ENCODE peak calls at places on chromosomes 1 and 21, in eight cellular contexts. A, N, Z, J, E, F, T and H are unnamed samples. For H3K4me1 and H3K27me3, the result is how much of the 10 kb centered on the place peaks cover.

GRCh38 chr1:100517517-100517916 is 20.4 kb upstream of the GPR88 start:
- ATAC-seq in F (no peak), E (no peak), Z (no peak), A (no peak), T (no peak), J (no peak), N (no peak), H (no peak)

GRCh38 chr1:45687753-45688737 is at the start of gene TMEM69:
- ATAC-seq in Z (peak), F (peak), N (peak), J (peak), T (peak), E (peak), A (peak), H (peak)

GRCh38 chr1:10538608-10539355 is 64.0 kb downstream of the PEX14 start:
- ATAC-seq in A (no peak), E (peak), N (peak), F (no peak), T (no peak), Z (no peak), J (no peak), H (no peak)

GRCh38 chr21:42799948-42800347 is 79.4 kb downstream of the WDR4 start:
- ATAC-seq in F (no peak), J (no peak), N (peak), A (no peak), E (no peak), T (peak), Z (no peak), H (no peak)

GRCh38 chr1:166905930-166906329 is 29.9 kb upstream of the TADA1 start:
- ATAC-seq in T (no peak), Z (no peak), E (no peak), J (no peak), F (no peak), A (no peak), N (no peak), H (no peak)

GRCh38 chr1:55329091-55329490 is 113.9 kb upstream of the USP24 start:
- ATAC-seq in E (peak), Z (no peak), J (no peak), F (no peak), A (no peak), T (no peak), N (no peak), H (no peak)

GRCh38 chr1:57520743-57521142 is 96.9 kb upstream of the DAB1 start:
- ATAC-seq in Z (no peak), J (no peak), E (peak), T (no peak), F (no peak), N (no peak), A (no peak), H (no peak)

GRCh38 chr1:76023669-76024407 is 50.7 kb upstream of the ST6GALNAC3 start:
- ATAC-seq in E (no peak), A (no peak), J (no peak), Z (no peak), T (peak), F (no peak), N (no peak), H (no peak)

GRCh38 chr1:175220853-175221547 is 28.4 kb upstream of the KIAA0040 start:
- ATAC-seq in J (no peak), N (peak), A (no peak), T (no peak), E (peak), Z (no peak), F (peak), H (no peak)

GRCh38 chr1:59593798-59594790 is 220.7 kb upstream of the HOOK1 start:
- ATAC-seq in F (no peak), Z (peak), E (no peak), A (no peak), T (no peak), J (no peak), N (no peak), H (no peak)

GRCh38 chr1:41678141-41678878 is 193.8 kb upstream of the EDN2 start:
- ATAC-seq in E (no peak), F (no peak), J (no peak), T (peak), Z (no peak), N (no peak), A (no peak), H (peak)

GRCh38 chr1:61926597-61926996 is 184.3 kb downstream of the PATJ start:
- ATAC-seq in F (no peak), T (no peak), A (no peak), E (no peak), Z (no peak), J (no peak), N (no peak), H (no peak)

GRCh38 chr21:39881661-39882060 is 14.4 kb downstream of the PCP4 start:
- ATAC-seq in E (no peak), Z (no peak), J (no peak), N (no peak), A (no peak), F (no peak), T (no peak), H (no peak)

GRCh38 chr1:207867136-207868081 is 43.5 kb downstream of the CD34 start:
- ATAC-seq in J (no peak), A (no peak), Z (no peak), N (no peak), E (no peak), F (peak), T (peak), H (no peak)

GRCh38 chr1:78348526-78349284 is 142.1 kb upstream of the PTGFR start:
- ATAC-seq in J (no peak), T (no peak), Z (no peak), F (no peak), E (no peak), N (no peak), A (no peak), H (no peak)

GRCh38 chr1:239951518-239952130 is 140.1 kb upstream of the FMN2 start:
- ATAC-seq in F (no peak), E (peak), N (peak), Z (no peak), A (no peak), J (peak), T (peak), H (no peak)

GRCh38 chr1:209650454-209650853 is 1.8 kb downstream of the LAMB3 start:
- ATAC-seq in E (no peak), N (no peak), F (no peak), T (no peak), Z (no peak), A (no peak), J (no peak), H (no peak)

GRCh38 chr1:170881268-170882265 is 53.8 kb upstream of the MROH9 start:
- ATAC-seq in E (no peak), F (no peak), A (peak), N (no peak), T (peak), Z (peak), J (no peak), H (no peak)

GRCh38 chr1:111955755-111956154 is 33.7 kb downstream of the KCND3 start:
- ATAC-seq in N (no peak), T (no peak), E (no peak), A (no peak), F (no peak), Z (no peak), J (no peak), H (no peak)

GRCh38 chr1:100359139-100359538 is 6.8 kb downstream of the CDC14A start:
- ATAC-seq in A (no peak), T (peak), F (peak), E (no peak), N (no peak), J (no peak), Z (no peak), H (no peak)

GRCh38 chr1:25991937-25992688 is 5.8 kb downstream of the PAFAH2 start:
- ATAC-seq in N (no peak), A (peak), J (no peak), F (no peak), E (no peak), Z (no peak), T (no peak), H (no peak)

GRCh38 chr1:228697209-228698016 is 37.9 kb upstream of the RHOU start:
- ATAC-seq in T (no peak), J (no peak), F (no peak), A (no peak), Z (peak), N (no peak), E (no peak), H (peak)

GRCh38 chr1:228687562-228687961 is 47.7 kb upstream of the RHOU start:
- ATAC-seq in F (no peak), E (no peak), J (no peak), T (no peak), N (no peak), Z (no peak), A (no peak), H (no peak)

GRCh38 chr1:228689255-228689654 is 46.0 kb upstream of the RHOU start:
- ATAC-seq in F (no peak), E (no peak), A (no peak), T (no peak), Z (no peak), N (no peak), J (no peak), H (no peak)

GRCh38 chr1:228695015-228695955 is 40.0 kb upstream of the RHOU start:
- ATAC-seq in Z (no peak), E (no peak), J (no peak), A (peak), T (no peak), N (no peak), F (no peak), H (no peak)

DNA sequence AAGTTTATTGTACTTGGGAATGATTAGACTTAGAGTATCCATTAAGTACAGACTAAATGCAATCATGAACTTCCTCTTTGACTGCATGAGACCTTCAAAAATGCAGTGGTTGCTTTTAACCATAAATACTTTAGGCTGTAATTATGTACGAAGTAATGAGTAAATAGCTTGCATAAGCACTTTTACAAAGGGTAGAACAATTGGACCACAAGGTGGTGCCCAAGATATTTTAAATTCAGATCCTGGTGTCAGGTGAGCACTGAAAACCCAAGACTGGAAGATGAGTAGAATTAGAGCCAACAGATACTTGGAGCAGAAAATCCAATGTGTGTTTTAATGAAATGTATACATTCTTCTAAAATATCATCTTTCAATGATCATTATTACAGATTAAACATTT is 43.4 kb upstream of the RHOU start:
- ATAC-seq in A (peak), N (peak), E (peak), J (peak), F (no peak), Z (peak), T (peak), H (no peak)
- TF ChIP-seq POLR2AphosphoS5 in A (no peak), N (no peak), E (no peak), J (no peak), F (no peak), Z (no peak), T (no peak), H (no peak)

GRCh38 chr1:145959333-145959732 is 1.5 kb upstream of the LIX1L start:
- ATAC-seq in Z (no peak), J (no peak), A (no peak), F (no peak), T (no peak), E (no peak), N (no peak), H (no peak)
- H3K4me1 ChIP-seq in Z (half or more), J (half or more), A (under half), F (half or more), T (under half), E (under half), N (under half), H (half or more)

DNA sequence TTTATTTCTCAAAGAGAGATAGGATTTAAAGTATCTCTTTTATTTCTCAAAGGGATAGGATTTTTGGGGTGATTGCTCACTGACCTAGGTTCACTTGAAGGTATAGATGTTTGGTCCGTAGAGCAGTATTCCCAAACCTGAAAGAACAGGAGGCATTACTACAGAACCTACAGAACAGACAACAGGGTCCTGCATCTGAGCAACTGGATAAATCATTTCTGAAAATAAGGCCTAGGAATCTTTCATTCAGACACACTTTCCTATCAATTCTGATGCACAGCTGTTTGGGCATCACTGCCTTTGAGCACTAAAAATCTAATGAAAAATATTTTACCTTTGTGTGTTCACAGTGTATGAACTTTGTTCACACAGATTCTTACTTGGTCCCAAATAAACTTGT is 17.2 kb upstream of the CLIC6 start:
- ATAC-seq in T (no peak), F (no peak), Z (no peak), A (no peak), N (no peak), E (no peak), J (no peak), H (no peak)
- H3K27me3 ChIP-seq in T (under half), F (under half), Z (under half), A (under half), N (under half), E (under half), J (under half), H (half or more)

GRCh38 chr1:185284106-185284505 is 32.9 kb downstream of the IVNS1ABP start:
- ATAC-seq in N (no peak), F (no peak), T (no peak), Z (no peak), E (no peak), A (no peak), J (no peak), H (no peak)
- TF ChIP-seq POLR2AphosphoS5 in N (no peak), F (no peak), T (no peak), Z (no peak), E (no peak), A (no peak), J (no peak), H (no peak)

GRCh38 chr1:23593556-23594148 is 34.4 kb upstream of the ID3 start:
- ATAC-seq in T (peak), Z (no peak), E (no peak), N (no peak), J (peak), F (no peak), A (peak), H (no peak)

GRCh38 chr1:23590058-23590783 is 30.9 kb upstream of the ID3 start:
- ATAC-seq in A (no peak), N (peak), T (peak), J (peak), F (no peak), Z (no peak), E (no peak), H (no peak)

GRCh38 chr1:23592209-23592905 is 33.1 kb upstream of the ID3 start:
- ATAC-seq in A (no peak), J (no peak), E (no peak), F (no peak), T (peak), N (no peak), Z (no peak), H (no peak)

GRCh38 chr1:23593042-23593521 is 33.8 kb upstream of the ID3 start:
- ATAC-seq in E (no peak), J (no peak), Z (no peak), A (peak), F (no peak), T (no peak), N (no peak), H (no peak)

DNA sequence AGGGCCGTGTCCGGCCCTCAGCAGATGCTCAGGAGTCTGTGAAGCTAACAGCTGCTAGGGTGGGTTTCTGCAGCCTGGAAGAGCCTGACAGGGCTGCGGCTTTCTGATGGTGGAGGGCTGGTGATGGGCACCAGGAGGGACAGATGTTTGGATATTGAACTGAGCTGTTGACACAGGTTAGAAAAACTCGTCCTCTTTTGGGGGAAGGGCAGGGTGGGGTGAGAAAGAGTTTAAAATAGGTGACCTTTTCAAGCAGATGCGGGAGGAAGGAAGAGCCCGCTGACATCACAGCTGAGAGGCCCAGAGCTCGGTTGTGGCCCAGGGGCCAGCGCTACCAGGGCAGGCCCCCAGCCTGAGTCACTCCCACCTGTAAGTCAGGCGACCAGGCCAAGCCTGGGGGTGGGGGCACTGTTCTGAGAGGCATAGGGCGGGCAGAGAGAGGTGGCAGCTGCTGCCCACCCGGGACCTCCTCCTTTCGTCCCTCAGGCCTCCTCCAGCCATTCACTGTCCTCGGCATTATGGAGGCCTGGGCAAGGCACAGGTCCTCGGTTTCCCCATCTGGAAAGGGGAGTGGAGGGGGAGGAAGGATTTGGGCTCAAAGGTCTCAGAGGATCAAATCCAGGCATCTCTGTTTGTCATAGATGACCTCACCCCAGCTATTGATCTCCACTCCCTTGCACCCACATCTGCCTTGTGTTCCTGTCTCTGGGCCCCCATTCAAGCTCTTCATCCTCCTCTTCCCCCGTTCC is 32.3 kb upstream of the ID3 start:
- ATAC-seq in J (no peak), T (peak), N (peak), E (no peak), F (peak), Z (peak), A (no peak), H (no peak)
- H3K4me1 ChIP-seq in J (under half), T (half or more), N (under half), E (under half), F (under half), Z (half or more), A (under half), H (under half)

DNA sequence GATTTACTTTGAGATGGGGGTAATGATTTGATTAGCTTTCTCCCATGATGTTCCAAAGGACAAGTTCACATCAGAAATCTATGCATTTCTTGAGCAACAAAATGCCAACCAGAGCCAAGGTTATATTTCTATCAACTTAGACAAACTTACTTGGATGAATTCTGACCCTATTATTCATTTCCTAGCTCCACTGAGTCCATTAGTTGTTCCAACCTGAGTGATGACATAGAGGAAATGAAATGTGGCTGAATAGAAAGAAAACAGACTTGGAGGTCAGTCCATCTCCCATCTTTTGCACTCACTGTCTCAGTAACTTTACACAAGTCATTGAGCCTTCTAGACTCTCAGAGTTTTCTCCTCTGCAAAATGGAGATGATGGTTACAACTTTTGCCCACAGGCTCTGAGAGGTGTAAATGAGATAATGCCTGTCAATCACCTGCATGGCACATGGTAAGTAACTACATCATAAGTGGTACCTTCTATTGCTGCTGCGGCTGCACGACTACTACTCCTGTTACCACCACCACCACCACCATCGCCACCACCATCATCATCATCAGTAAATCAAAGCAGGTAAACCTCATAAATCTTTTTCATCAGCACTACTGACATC is 98.2 kb downstream of the PTPN14 start:
- ATAC-seq in Z (no peak), N (no peak), E (no peak), J (no peak), A (no peak), F (no peak), T (no peak), H (no peak)
- H3K27me3 ChIP-seq in Z (under half), N (under half), E (under half), J (under half), A (under half), F (under half), T (under half), H (under half)

DNA sequence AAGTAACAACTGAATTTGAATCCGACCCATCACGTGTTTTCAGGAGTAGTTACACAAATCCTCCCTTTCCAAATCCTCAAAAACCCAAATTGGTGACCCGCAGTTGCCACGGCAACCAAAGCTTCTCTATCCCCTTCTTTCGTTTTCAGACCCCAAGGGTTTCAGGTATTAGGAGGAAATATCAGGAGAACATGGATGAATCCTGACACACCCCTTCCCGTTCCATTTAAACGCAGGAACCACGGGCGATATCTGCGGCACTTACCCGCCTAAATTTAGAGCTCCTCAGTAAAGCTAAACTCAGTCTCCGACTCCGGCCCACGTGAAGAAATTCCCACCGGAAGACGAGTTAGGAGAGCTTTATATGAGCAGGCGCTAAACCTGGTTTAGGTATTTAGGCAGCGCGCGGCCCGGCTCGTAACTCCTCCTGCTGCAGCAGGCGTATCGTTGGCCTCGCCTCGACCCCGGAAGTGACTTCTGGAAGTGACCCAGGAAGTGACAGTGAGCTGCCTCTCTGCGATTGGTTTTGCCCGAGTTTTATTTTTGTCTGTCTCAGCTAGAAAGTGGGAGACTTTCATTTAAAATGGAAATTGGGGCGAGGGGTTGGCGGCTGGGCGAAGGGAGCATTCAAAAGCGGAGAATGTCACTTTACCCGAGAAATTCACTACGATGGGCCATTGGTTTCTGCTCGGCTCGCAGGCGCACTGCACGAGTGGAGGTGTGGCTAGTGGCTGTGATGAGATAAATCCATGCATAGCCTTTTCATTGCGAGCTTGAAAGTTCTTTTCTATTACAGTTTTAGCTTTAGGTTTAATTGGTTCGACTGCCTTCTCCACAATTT is at the start of gene TAF1A:
- ATAC-seq in F (peak), E (peak), J (peak), A (peak), T (peak), Z (peak), N (peak), H (peak)
- TF ChIP-seq POLR2AphosphoS5 in F (peak), E (peak), J (peak), A (peak), T (peak), Z (peak), N (peak), H (peak)